ENCODE peak calls at places on chromosome 7, in seven cellular contexts. O is neuronal stem cell, R is H9, I is IMR-90, S is H1, Q is mesendoderm, A is trophoblast cell. V is an unnamed sample.

GRCh38 chr7:150568714-150569113 is 1.5 kb downstream of the GIMAP4 start:
- DNase-seq in O (no peak), Q (no peak), A (no peak), R (no peak), S (no peak), I (no peak), V (no peak)

GRCh38 chr7:1919539-1920265 is 249.6 kb downstream of the ELFN1 start:
- DNase-seq in A (peak), Q (no peak), I (peak), S (no peak), R (no peak), O (no peak), V (peak)

GRCh38 chr7:17054206-17054605 is 172.4 kb upstream of the AGR3 start:
- DNase-seq in R (no peak), S (no peak), I (no peak), Q (no peak), A (no peak), O (no peak), V (no peak)

GRCh38 chr7:99006739-99007424 is 128.6 kb downstream of the TRRAP start:
- DNase-seq in O (no peak), Q (no peak), S (no peak), A (no peak), R (no peak), I (no peak), V (no peak)

GRCh38 chr7:25207887-25208286 is 20.4 kb downstream of the NPVF start:
- DNase-seq in Q (no peak), O (no peak), S (no peak), A (no peak), I (no peak), R (no peak), V (no peak)

GRCh38 chr7:150943453-150943814 is 34.7 kb downstream of the KCNH2 start:
- DNase-seq in Q (no peak), O (no peak), A (no peak), R (no peak), I (no peak), S (no peak), V (no peak)

GRCh38 chr7:825386-825785 is 6.9 kb upstream of the SUN1 start:
- DNase-seq in O (no peak), S (no peak), Q (no peak), R (no peak), A (no peak), I (peak), V (no peak)

GRCh38 chr7:69422473-69423102 is 175.7 kb upstream of the AUTS2 start:
- DNase-seq in O (no peak), A (no peak), S (no peak), I (no peak), Q (no peak), R (no peak), V (no peak)

GRCh38 chr7:16754869-16755317 is 1.3 kb downstream of the TSPAN13 start:
- DNase-seq in I (no peak), Q (no peak), O (no peak), R (no peak), A (no peak), S (no peak), V (peak)

GRCh38 chr7:96591159-96591899 is 118.3 kb downstream of the SEM1 start:
- DNase-seq in S (peak), I (no peak), O (no peak), Q (no peak), A (no peak), R (no peak), V (no peak)

GRCh38 chr7:13098161-13098560 is 410.7 kb downstream of the ARL4A start:
- DNase-seq in Q (no peak), I (no peak), S (no peak), A (no peak), O (no peak), R (no peak), V (no peak)

GRCh38 chr7:56079450-56080185 is 13.1 kb downstream of the PHKG1 start:
- DNase-seq in R (peak), O (no peak), S (no peak), Q (peak), A (no peak), I (peak), V (no peak)

GRCh38 chr7:2082357-2083038 is 150.2 kb downstream of the MAD1L1 start:
- DNase-seq in O (no peak), Q (no peak), S (no peak), R (no peak), A (no peak), I (peak), V (peak)

GRCh38 chr7:23458044-23458443 is 12.2 kb downstream of the IGF2BP3 start:
- DNase-seq in R (no peak), O (no peak), Q (no peak), S (no peak), I (no peak), A (no peak), V (no peak)

GRCh38 chr7:31108097-31108657 is 56.1 kb downstream of the ADCYAP1R1 start:
- DNase-seq in A (no peak), R (peak), S (no peak), I (no peak), O (no peak), Q (no peak), V (no peak)

GRCh38 chr7:113374924-113375323 is 256.6 kb upstream of the SMIM30 start:
- DNase-seq in Q (no peak), I (no peak), S (no peak), R (no peak), A (no peak), O (no peak), V (no peak)

GRCh38 chr7:71933426-71933825 is 478.7 kb downstream of the CALN1 start:
- DNase-seq in Q (no peak), R (no peak), O (no peak), A (no peak), I (no peak), S (no peak), V (no peak)

GRCh38 chr7:139457153-139457946 is 26.1 kb downstream of the KLRG2 start:
- DNase-seq in Q (peak), O (no peak), I (peak), A (peak), R (no peak), S (no peak), V (peak)

GRCh38 chr7:43877968-43878864 is 8.9 kb upstream of the MRPS24 start:
- DNase-seq in A (no peak), R (no peak), I (no peak), S (no peak), O (no peak), Q (no peak), V (no peak)

GRCh38 chr7:137928626-137929025 is 73.3 kb downstream of the CREB3L2 start:
- DNase-seq in R (no peak), A (no peak), S (no peak), O (no peak), Q (no peak), I (no peak), V (no peak)

GRCh38 chr7:137925754-137926153 is 76.1 kb downstream of the CREB3L2 start:
- DNase-seq in A (no peak), O (no peak), I (no peak), Q (no peak), S (no peak), R (no peak), V (no peak)

GRCh38 chr7:137927386-137927785 is 74.5 kb downstream of the CREB3L2 start:
- DNase-seq in S (no peak), R (no peak), A (no peak), O (no peak), Q (no peak), I (no peak), V (no peak)

GRCh38 chr7:137923380-137923779 is 76.6 kb upstream of the DGKI start:
- DNase-seq in R (no peak), A (no peak), I (peak), O (no peak), Q (no peak), S (no peak), V (peak)

DNA sequence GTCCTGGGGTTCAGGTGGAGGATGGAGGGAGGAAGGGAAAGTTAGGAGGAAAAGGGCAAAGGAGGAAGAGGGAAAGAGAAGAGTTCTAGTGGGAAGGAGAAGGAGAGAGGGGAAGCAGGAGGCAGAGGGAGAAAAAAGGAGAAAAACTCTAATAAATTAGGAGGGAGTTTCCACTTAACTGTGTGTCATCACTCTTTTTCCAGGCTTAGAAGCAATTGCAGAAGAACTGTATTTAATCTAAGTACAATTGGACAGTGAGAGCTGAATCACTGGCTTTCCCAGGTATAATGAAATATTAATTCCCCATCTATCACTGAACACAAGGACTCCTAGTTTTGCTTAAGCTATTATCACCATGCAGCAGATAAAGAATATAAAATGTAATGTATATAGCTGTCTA is 76.8 kb downstream of the CREB3L2 start:
- DNase-seq in O (no peak), R (no peak), A (no peak), I (peak), Q (no peak), S (no peak), V (peak)
- H2BK120ac ChIP-seq in O (no peak), R (no peak), A (no peak), I (peak), Q (no peak), S (no peak), V (no peak)

GRCh38 chr7:100352984-100353684 is 4.8 kb upstream of the PILRB start:
- DNase-seq in A (no peak), S (no peak), I (no peak), Q (no peak), R (peak), O (no peak), V (no peak)

GRCh38 chr7:100351657-100352058 is 6.3 kb upstream of the PILRB start:
- DNase-seq in R (peak), S (no peak), A (no peak), Q (no peak), O (no peak), I (no peak), V (no peak)

GRCh38 chr7:100349757-100350156 is 8.2 kb upstream of the PILRB start:
- DNase-seq in R (no peak), O (no peak), A (no peak), S (no peak), Q (no peak), I (no peak), V (no peak)

GRCh38 chr7:100353685-100354330 is 4.1 kb upstream of the PILRB start:
- DNase-seq in R (peak), O (no peak), A (no peak), S (no peak), Q (no peak), I (no peak), V (no peak)

GRCh38 chr7:100348805-100349204 is 9.1 kb upstream of the PILRB start:
- DNase-seq in Q (no peak), I (no peak), R (no peak), S (no peak), O (no peak), A (no peak), V (no peak)
- H2AK5ac ChIP-seq in Q (no peak), I (no peak), R (no peak), S (no peak), O (no peak), A (no peak), V (no peak)

GRCh38 chr7:80232969-80233724 is 98.5 kb downstream of the GNAI1 start:
- DNase-seq in I (no peak), A (no peak), S (no peak), O (no peak), Q (no peak), R (no peak), V (no peak)
- H2BK120ac ChIP-seq in I (no peak), A (no peak), S (no peak), O (no peak), Q (no peak), R (no peak), V (no peak)

GRCh38 chr7:105934577-105935185 is 28.4 kb upstream of the CDHR3 start:
- DNase-seq in Q (peak), I (peak), S (peak), A (peak), O (peak), R (peak), V (peak)
- H2AK5ac ChIP-seq in Q (no peak), I (no peak), S (no peak), A (no peak), O (no peak), R (no peak), V (no peak)

GRCh38 chr7:34143397-34143796 is 238.1 kb downstream of the BMPER start:
- DNase-seq in R (no peak), O (no peak), A (no peak), Q (no peak), S (no peak), I (peak), V (peak)
- H2BK120ac ChIP-seq in R (no peak), O (no peak), A (no peak), Q (no peak), S (no peak), I (no peak), V (no peak)

GRCh38 chr7:157854066-157854891 is 517.5 kb downstream of the DNAJB6 start:
- DNase-seq in Q (no peak), A (peak), S (no peak), R (no peak), I (no peak), O (no peak), V (no peak)

GRCh38 chr7:157856873-157857577 is 520.2 kb downstream of the DNAJB6 start:
- DNase-seq in Q (no peak), R (no peak), S (no peak), A (no peak), I (no peak), O (no peak), V (no peak)

GRCh38 chr7:157853789-157854065 is 516.9 kb downstream of the DNAJB6 start:
- DNase-seq in S (no peak), Q (no peak), R (no peak), I (no peak), A (no peak), O (no peak), V (no peak)

GRCh38 chr7:157855016-157855415 is 518.2 kb downstream of the DNAJB6 start:
- DNase-seq in I (no peak), R (no peak), O (no peak), Q (no peak), S (no peak), A (no peak), V (no peak)

DNA sequence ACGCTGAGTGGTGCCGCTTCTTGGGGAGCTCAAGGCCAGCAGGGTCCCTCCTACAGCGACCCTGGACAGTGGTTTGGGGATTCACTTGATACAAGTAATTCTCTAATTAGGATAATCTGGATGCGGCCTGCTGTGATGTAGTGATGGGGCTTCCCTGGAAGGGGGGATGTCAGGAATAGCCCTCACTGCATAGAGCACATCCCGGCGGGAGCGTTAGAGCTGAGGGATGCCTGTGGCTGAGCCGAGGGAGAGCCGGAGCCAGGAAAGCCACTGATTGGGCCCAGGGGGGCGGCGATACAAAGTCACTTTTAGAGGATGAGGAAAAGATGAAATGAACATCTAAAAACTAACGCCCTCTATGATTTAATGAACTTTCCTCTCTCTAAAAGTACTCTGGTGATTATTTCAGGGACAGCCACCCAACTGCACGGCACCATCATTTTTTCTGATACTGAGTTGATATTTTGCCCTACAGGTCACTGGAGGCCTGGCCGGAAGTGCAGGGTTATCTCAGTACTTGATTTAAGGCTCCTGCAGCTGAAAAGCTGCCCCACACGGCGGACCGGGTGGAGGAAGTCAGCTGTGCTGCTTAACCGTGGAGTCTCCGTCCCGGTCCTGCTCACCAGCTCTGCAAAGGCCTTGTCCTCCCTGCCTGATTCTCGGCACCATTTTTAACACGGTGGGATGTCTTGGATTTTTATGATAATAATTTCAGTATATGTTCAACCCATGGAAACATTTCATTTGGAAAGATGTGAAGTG is 518.8 kb downstream of the DNAJB6 start:
- DNase-seq in S (no peak), R (no peak), O (no peak), A (no peak), I (no peak), Q (no peak), V (no peak)
- H2AK5ac ChIP-seq in S (no peak), R (no peak), O (peak), A (no peak), I (no peak), Q (no peak), V (no peak)

GRCh38 chr7:153509763-153510162 is 542.4 kb upstream of the DPP6 start:
- DNase-seq in I (no peak), Q (no peak), A (no peak), O (no peak), S (no peak), R (no peak), V (no peak)
- H2BK120ac ChIP-seq in I (no peak), Q (no peak), A (no peak), O (no peak), S (no peak), R (no peak), V (no peak)

GRCh38 chr7:128844777-128845311 is 14.6 kb downstream of the FLNC start:
- DNase-seq in S (no peak), R (no peak), A (no peak), O (no peak), I (no peak), Q (no peak), V (no peak)
- H2AK5ac ChIP-seq in S (no peak), R (no peak), A (no peak), O (no peak), I (no peak), Q (no peak), V (no peak)

GRCh38 chr7:153109561-153109960 is 350.0 kb downstream of the ACTR3B start:
- DNase-seq in A (no peak), S (no peak), I (no peak), Q (no peak), O (no peak), R (no peak), V (no peak)

DNA sequence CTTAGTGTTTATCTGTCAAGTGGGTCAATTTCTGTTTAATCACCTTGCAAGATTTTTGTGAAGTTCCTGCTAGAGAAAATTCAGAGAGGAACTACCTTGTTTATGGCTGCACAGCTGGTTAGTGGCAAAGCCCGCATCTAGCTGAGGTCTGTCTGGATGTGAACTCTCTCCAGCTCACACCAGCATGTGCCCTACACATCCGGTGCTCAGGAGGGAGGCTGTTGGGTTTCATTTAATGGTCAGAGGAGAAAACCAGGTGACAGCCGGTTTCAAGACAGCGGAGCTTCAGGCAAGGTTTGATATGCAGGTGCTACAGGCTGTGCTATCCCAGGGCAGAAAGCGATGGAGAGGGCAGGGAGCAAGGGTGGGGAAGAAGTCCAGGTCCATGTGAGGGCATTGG is 351.1 kb downstream of the ACTR3B start:
- DNase-seq in R (no peak), I (no peak), O (no peak), Q (no peak), S (no peak), A (no peak), V (no peak)
- H2BK120ac ChIP-seq in R (no peak), I (no peak), O (no peak), Q (no peak), S (no peak), A (no peak), V (no peak)

GRCh38 chr7:132462478-132462877 is 113.8 kb downstream of the PLXNA4 start:
- DNase-seq in R (no peak), I (no peak), O (no peak), A (no peak), S (no peak), Q (no peak), V (no peak)

GRCh38 chr7:132463922-132464321 is 112.3 kb downstream of the PLXNA4 start:
- DNase-seq in O (no peak), S (no peak), A (no peak), R (no peak), I (no peak), Q (no peak), V (no peak)

GRCh38 chr7:132457658-132458057 is 118.6 kb downstream of the PLXNA4 start:
- DNase-seq in Q (no peak), R (no peak), A (no peak), I (no peak), O (no peak), S (no peak), V (no peak)

GRCh38 chr7:132458685-132459084 is 117.6 kb downstream of the PLXNA4 start:
- DNase-seq in Q (no peak), S (no peak), R (no peak), O (no peak), I (no peak), A (no peak), V (no peak)

GRCh38 chr7:132461043-132461592 is 115.2 kb downstream of the PLXNA4 start:
- DNase-seq in A (no peak), I (no peak), Q (no peak), S (no peak), R (no peak), O (no peak), V (no peak)
- H2AK5ac ChIP-seq in A (no peak), I (no peak), Q (no peak), S (no peak), R (no peak), O (no peak), V (no peak)

V was measured in mesenchymal stem cell.